ENCODE peak calls at places on chromosomes 16 and 17, in six cellular contexts. I is GM13977, J is AG04450, U is AG09319, X is mucosa of descending colon, Q is fibroblast of pulmonary artery. H is an unnamed sample.

GRCh38 chr17:79658811-79659207 is 48.0 kb upstream of the RBFOX3 start:
- DNase-seq in J (no peak), U (no peak), X (no peak), Q (peak), I (no peak), H (peak)

GRCh38 chr17:27582696-27583095 is 48.3 kb upstream of the LGALS9 start:
- DNase-seq in Q (no peak), X (no peak), J (no peak), U (no peak), I (no peak), H (no peak)

GRCh38 chr16:12578001-12578400 is 225.7 kb downstream of the CPPED1 start:
- DNase-seq in I (no peak), U (no peak), Q (no peak), X (no peak), J (no peak), H (no peak)

GRCh38 chr17:5097101-5097834 is 14.4 kb downstream of the ZNF232 start:
- DNase-seq in J (no peak), U (no peak), I (no peak), Q (no peak), X (peak), H (peak)

GRCh38 chr17:58331815-58332719 is 3.5 kb upstream of the TSPOAP1 start:
- DNase-seq in X (peak), Q (no peak), U (no peak), I (peak), J (no peak), H (peak)

GRCh38 chr16:17470871-17471744 is at the start of gene XYLT1:
- DNase-seq in X (peak), I (no peak), J (peak), U (peak), Q (peak), H (peak)

GRCh38 chr16:56847173-56847948 is 17.6 kb upstream of the SLC12A3 start:
- DNase-seq in I (no peak), Q (no peak), X (no peak), J (no peak), U (no peak), H (peak)

GRCh38 chr17:4340914-4341615 is 25.4 kb downstream of the UBE2G1 start:
- DNase-seq in J (no peak), X (no peak), I (peak), U (no peak), Q (no peak), H (no peak)

GRCh38 chr17:28622186-28622585 is 8.2 kb upstream of the RSKR start:
- DNase-seq in J (no peak), I (no peak), Q (no peak), X (no peak), U (no peak), H (no peak)

GRCh38 chr16:87210949-87211348 is 106.2 kb downstream of the C16orf95 start:
- DNase-seq in I (no peak), X (no peak), J (no peak), U (no peak), Q (peak), H (no peak)

GRCh38 chr17:33602981-33603380 is 309.9 kb upstream of the ASIC2 start:
- DNase-seq in X (no peak), U (no peak), J (no peak), Q (no peak), I (no peak), H (peak)

GRCh38 chr17:73223626-73224616 is 31.1 kb downstream of the COG1 start:
- DNase-seq in U (no peak), I (no peak), X (no peak), Q (peak), J (no peak), H (no peak)

GRCh38 chr17:51165680-51166197 is 472 bp upstream of the NME2 start:
- DNase-seq in X (peak), J (no peak), U (no peak), Q (no peak), I (no peak), H (peak)

GRCh38 chr17:47281246-47281645 is 27.6 kb downstream of the ITGB3 start:
- DNase-seq in Q (no peak), I (no peak), U (no peak), J (no peak), X (no peak), H (no peak)

GRCh38 chr17:47278561-47278960 is 24.9 kb downstream of the ITGB3 start:
- DNase-seq in J (no peak), U (no peak), Q (no peak), I (no peak), X (no peak), H (no peak)

GRCh38 chr17:47280072-47280811 is 26.6 kb downstream of the ITGB3 start:
- DNase-seq in Q (peak), I (no peak), U (no peak), J (no peak), X (no peak), H (no peak)

GRCh38 chr17:47277921-47278320 is 24.3 kb downstream of the ITGB3 start:
- DNase-seq in J (no peak), Q (no peak), I (no peak), X (no peak), U (no peak), H (no peak)

GRCh38 chr17:47279062-47279801 is 25.6 kb downstream of the ITGB3 start:
- DNase-seq in X (no peak), U (peak), J (peak), Q (peak), I (peak), H (no peak)
- TF ChIP-seq CTCF in X (no peak), U (peak), J (peak), Q (no peak), I (no peak), H (no peak)

DNA sequence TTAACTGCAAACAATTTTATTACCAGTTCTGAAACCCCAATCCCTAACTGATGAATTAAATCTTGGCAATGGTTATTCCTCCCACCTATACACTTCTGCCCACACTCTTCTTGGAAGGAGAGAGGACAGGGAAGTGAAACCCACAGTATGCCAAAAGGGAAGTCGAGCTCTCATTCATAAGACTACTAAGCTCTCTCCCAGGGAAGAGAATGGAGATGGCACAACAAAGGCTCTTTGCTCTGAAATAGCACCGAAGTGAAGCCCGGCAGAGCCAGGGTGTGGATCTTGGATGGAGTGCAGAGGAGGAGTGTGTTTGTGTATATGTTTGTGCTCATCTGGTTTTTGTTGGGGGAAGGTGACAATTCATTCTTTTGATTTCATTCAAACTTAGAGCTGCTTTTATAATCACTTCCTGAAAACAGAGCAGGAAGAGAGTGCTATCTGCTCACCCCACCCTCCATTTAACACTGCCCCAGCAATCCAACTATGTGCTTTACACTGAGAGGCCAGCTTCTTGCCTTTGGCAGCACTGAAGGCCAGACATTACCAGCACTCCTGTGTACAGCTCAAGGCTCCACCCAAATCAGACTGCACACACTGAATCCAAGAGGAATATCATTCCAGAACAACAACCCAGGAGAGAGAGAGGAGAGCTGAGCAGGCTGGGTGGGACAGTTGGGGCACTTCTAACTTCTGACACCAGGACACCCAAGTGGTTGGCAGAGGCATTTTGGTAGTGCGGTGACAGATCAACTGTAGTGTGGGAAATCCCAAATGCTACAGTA is 68.8 kb downstream of the HIC1 start:
- DNase-seq in J (no peak), U (no peak), X (no peak), I (peak), Q (peak), H (no peak)
- TF ChIP-seq CTCF in J (no peak), U (no peak), X (no peak), I (no peak), Q (no peak), H (no peak)

DNA sequence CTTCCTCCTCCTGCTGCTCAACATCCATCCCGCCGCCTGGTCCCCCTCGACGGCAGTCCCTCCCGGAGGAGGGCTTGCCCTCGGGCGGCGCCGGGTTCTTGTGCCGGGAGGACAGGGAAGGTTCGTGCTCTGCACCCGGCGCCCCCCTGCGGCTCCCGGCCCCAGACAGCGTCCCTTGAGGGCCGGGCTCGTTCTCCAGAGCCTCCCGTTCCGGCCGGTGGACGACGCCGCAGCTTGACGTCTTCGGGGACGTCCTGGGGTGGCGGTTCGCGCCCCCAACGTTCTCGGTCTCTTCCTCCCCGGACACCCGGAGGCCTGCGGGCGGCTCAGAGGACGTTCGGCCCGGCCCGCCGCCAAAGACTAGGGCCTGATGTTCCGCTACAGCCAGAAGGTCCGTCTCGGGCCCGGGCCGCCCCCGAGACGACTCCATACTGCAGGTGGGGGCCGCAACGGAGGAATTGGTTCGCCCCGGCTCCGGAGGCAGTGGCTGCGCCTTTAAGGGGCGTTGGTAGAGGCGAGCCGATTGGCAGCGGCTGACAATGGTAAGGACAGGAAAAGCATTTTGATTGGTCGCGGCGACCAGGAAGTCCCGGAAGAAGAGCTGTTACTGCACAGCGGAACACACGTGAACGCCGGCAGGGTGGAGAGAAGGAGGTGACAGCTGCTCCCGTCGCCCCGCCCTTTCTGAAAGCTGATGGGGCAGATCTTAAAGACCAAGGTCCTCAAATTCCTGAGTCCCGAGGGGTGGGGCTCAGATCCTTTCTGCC is at the start of gene BORCS6:
- DNase-seq in X (peak), U (peak), I (peak), Q (peak), J (peak), H (peak)
- TF ChIP-seq CTCF in X (no peak), U (no peak), I (peak), Q (no peak), J (peak), H (no peak)

GRCh38 chr16:19084879-19085278 is 17.5 kb downstream of the COQ7 start:
- DNase-seq in I (no peak), U (no peak), J (no peak), Q (no peak), X (no peak), H (no peak)

GRCh38 chr16:19085679-19086200 is 18.3 kb downstream of the COQ7 start:
- DNase-seq in X (no peak), Q (peak), J (no peak), U (no peak), I (no peak), H (no peak)

GRCh38 chr16:19084139-19084538 is 16.7 kb downstream of the COQ7 start:
- DNase-seq in J (no peak), U (no peak), X (no peak), Q (no peak), I (no peak), H (no peak)

GRCh38 chr16:19088341-19088916 is 21.0 kb downstream of the COQ7 start:
- DNase-seq in U (no peak), X (no peak), Q (no peak), J (no peak), I (no peak), H (no peak)

GRCh38 chr16:19086322-19087199 is 19.1 kb downstream of the COQ7 start:
- DNase-seq in I (peak), J (peak), Q (peak), U (peak), X (peak), H (peak)
- TF ChIP-seq CTCF in I (peak), J (peak), Q (peak), U (peak), X (peak), H (peak)

GRCh38 chr16:69105501-69106361 is at the start of gene HAS3:
- DNase-seq in I (peak), X (no peak), Q (peak), U (no peak), J (no peak), H (peak)
- TF ChIP-seq CTCF in I (peak), X (no peak), Q (peak), U (peak), J (no peak), H (peak)

GRCh38 chr17:44075598-44076293 is 5.2 kb downstream of the G6PC3 start:
- DNase-seq in X (no peak), Q (no peak), J (no peak), I (no peak), U (no peak), H (no peak)

GRCh38 chr17:44076716-44077594 is 6.4 kb downstream of the G6PC3 start:
- DNase-seq in U (no peak), X (no peak), I (no peak), Q (no peak), J (no peak), H (no peak)

GRCh38 chr17:44071772-44072171 is 1.2 kb downstream of the G6PC3 start:
- DNase-seq in U (no peak), I (no peak), Q (peak), X (no peak), J (no peak), H (no peak)

GRCh38 chr17:44074911-44075285 is 4.4 kb downstream of the G6PC3 start:
- DNase-seq in U (no peak), J (no peak), I (no peak), Q (no peak), X (no peak), H (no peak)

GRCh38 chr17:44074231-44074910 is 3.8 kb downstream of the G6PC3 start:
- DNase-seq in I (no peak), X (no peak), U (no peak), Q (no peak), J (no peak), H (no peak)
- TF ChIP-seq CTCF in I (no peak), X (no peak), U (no peak), Q (no peak), J (no peak), H (no peak)

H was measured in activated CD8-positive, alpha-beta T cell treated with anti-CD3 and anti-CD28 coated beads for 36 hours.